ENCODE peak calls at places on chromosome 12, in seven cellular contexts. A, F, B, L, N, Q and M are unnamed samples.

GRCh38 chr12:20601668-20602280 is 93.4 kb upstream of the SLCO1C1 start:
- DNase-seq in A (peak), F (no peak), B (peak), L (peak), N (peak), Q (no peak), M (no peak)

GRCh38 chr12:96861656-96862055 is 45.4 kb upstream of the NEDD1 start:
- DNase-seq in A (peak), F (no peak), B (no peak), L (peak), N (no peak), Q (no peak), M (no peak)

GRCh38 chr12:24488091-24488596 is 460.8 kb downstream of the BCAT1 start:
- DNase-seq in A (peak), F (no peak), B (peak), L (no peak), N (no peak), Q (no peak), M (no peak)

GRCh38 chr12:131530427-131530826 is 180.5 kb upstream of the SFSWAP start:
- DNase-seq in A (no peak), F (no peak), B (no peak), L (no peak), N (no peak), Q (no peak), M (no peak)

GRCh38 chr12:114744696-114745095 is 60.7 kb upstream of the TBX3 start:
- DNase-seq in A (no peak), F (no peak), B (no peak), L (peak), N (no peak), Q (no peak), M (no peak)

GRCh38 chr12:51351913-51352532 is 5.5 kb upstream of the CELA1 start:
- DNase-seq in A (peak), F (no peak), B (peak), L (peak), N (peak), Q (peak), M (no peak)

GRCh38 chr12:106918746-106919145 is 37.0 kb upstream of the TMEM263 start:
- DNase-seq in A (peak), F (no peak), B (peak), L (no peak), N (peak), Q (peak), M (no peak)

GRCh38 chr12:112282920-112283319 is 99.3 kb downstream of the HECTD4 start:
- DNase-seq in A (no peak), F (no peak), B (no peak), L (no peak), N (no peak), Q (no peak), M (no peak)

GRCh38 chr12:121175383-121176119 is 34.4 kb upstream of the P2RX4 start:
- DNase-seq in A (no peak), F (no peak), B (no peak), L (peak), N (peak), Q (no peak), M (no peak)

GRCh38 chr12:93402333-93403311 is 24.9 kb downstream of the NUDT4 start:
- DNase-seq in A (no peak), F (no peak), B (no peak), L (no peak), N (no peak), Q (no peak), M (no peak)

GRCh38 chr12:57892232-57892987 is 45.9 kb upstream of the CTDSP2 start:
- DNase-seq in A (no peak), F (no peak), B (no peak), L (no peak), N (no peak), Q (no peak), M (no peak)

GRCh38 chr12:113418213-113418879 is 3.8 kb upstream of the SDSL start:
- DNase-seq in A (no peak), F (no peak), B (no peak), L (no peak), N (peak), Q (no peak), M (peak)